ENCODE peak calls at places on chromosomes 7 and 10, in ten cellular contexts. S is AG04450; Q is activated CD8-positive, alpha-beta memory T cell treated with anti-CD3 and anti-CD28 coated beads, Interleukin-2, amount 50 U/mL, for 48 hours; U is HFFc6; C is ELR; W is NCI-H1436; I is amniotic stem cell; R is GM12891; F is T1000; J is GF-D8. K is an unnamed sample.

GRCh38 chr7:134245253-134245652 is 71.5 kb downstream of the SLC35B4 start:
- DNase-seq in Q (no peak), R (no peak), I (no peak), S (no peak), J (no peak), F (no peak), U (no peak), W (no peak), C (no peak), K (no peak)

GRCh38 chr7:151834281-151835035 is 42.5 kb downstream of the PRKAG2 start:
- DNase-seq in R (no peak), J (no peak), F (no peak), U (no peak), I (no peak), C (no peak), W (no peak), S (no peak), Q (no peak), K (no peak)

GRCh38 chr10:93224005-93224779 is 150.5 kb downstream of the CYP26A1 start:
- DNase-seq in S (no peak), F (no peak), U (no peak), W (no peak), Q (no peak), C (peak; percentile 18), I (no peak), J (no peak), R (no peak), K (no peak)

GRCh38 chr10:122344741-122345258 is 29.7 kb upstream of the PLEKHA1 start:
- DNase-seq in Q (no peak), F (no peak), W (no peak), I (no peak), U (peak; percentile 39), J (no peak), R (no peak), C (peak; percentile 40), S (no peak), K (no peak)

GRCh38 chr10:74227697-74228424 is 76.8 kb downstream of the ADK start:
- DNase-seq in R (no peak), C (peak; percentile 80), S (no peak), I (no peak), W (no peak), J (peak; percentile 49), U (peak; percentile 35), Q (no peak), F (no peak), K (no peak)

GRCh38 chr10:120634629-120635028 is 177.6 kb downstream of the PLPP4 start:
- DNase-seq in F (no peak), R (no peak), Q (no peak), J (no peak), S (no peak), C (peak; percentile 2), U (no peak), W (no peak), I (no peak), K (no peak)

GRCh38 chr7:77458786-77459185 is 42.6 kb upstream of the GSAP start:
- DNase-seq in J (no peak), C (no peak), U (no peak), W (no peak), S (no peak), Q (no peak), I (no peak), R (no peak), F (no peak), K (no peak)

GRCh38 chr10:124110882-124111281 is 17.5 kb upstream of the CHST15 start:
- DNase-seq in C (no peak), Q (no peak), S (no peak), R (no peak), U (no peak), F (no peak), W (no peak), J (no peak), I (no peak), K (no peak)

GRCh38 chr7:121530251-121531174 is 134.4 kb upstream of the FAM3C start:
- DNase-seq in C (peak; percentile 96), R (peak; percentile 16), U (peak; percentile 90), Q (no peak), J (no peak), S (no peak), F (peak; percentile 33), W (no peak), I (peak; percentile 52), K (no peak)

GRCh38 chr10:82796510-82796909 is 921.5 kb downstream of the NRG3 start:
- DNase-seq in Q (no peak), C (peak; percentile 33), W (no peak), U (no peak), J (no peak), I (no peak), S (no peak), F (no peak), R (no peak), K (no peak)

GRCh38 chr7:84490661-84491060 is 296.1 kb upstream of the SEMA3A start:
- DNase-seq in S (no peak), F (no peak), J (no peak), W (no peak), R (no peak), C (peak; percentile 80), I (no peak), Q (no peak), U (peak; percentile 80), K (no peak)

GRCh38 chr7:39753823-39754325 is 130.5 kb downstream of the RALA start:
- DNase-seq in I (no peak), S (no peak), R (no peak), C (no peak), U (no peak), F (no peak), W (no peak), Q (no peak), J (no peak), K (no peak)

GRCh38 chr10:78196964-78197363 is 163.3 kb downstream of the RPS24 start:
- DNase-seq in F (peak; percentile 40), J (no peak), C (peak; percentile 83), W (no peak), U (peak; percentile 88), I (no peak), R (no peak), S (peak; percentile 59), Q (no peak), K (peak; percentile 2)

GRCh38 chr10:76119515-76119914 is 688.1 kb downstream of the LRMDA start:
- DNase-seq in W (no peak), S (no peak), U (peak; percentile 76), F (peak; percentile 36), C (peak; percentile 43), I (no peak), R (no peak), J (no peak), Q (no peak), K (no peak)

GRCh38 chr10:112360308-112361270 is 13.3 kb upstream of the ACSL5 start:
- DNase-seq in W (no peak), C (peak; percentile 10), R (no peak), I (no peak), S (no peak), F (no peak), J (no peak), U (peak; percentile 38), Q (no peak), K (no peak)

GRCh38 chr10:53315709-53316108 is 543.1 kb upstream of the MBL2 start:
- DNase-seq in Q (no peak), J (no peak), W (no peak), S (no peak), C (peak; percentile 26), I (no peak), R (no peak), U (no peak), F (no peak), K (no peak)

GRCh38 chr10:126376956-126377355 is 11.3 kb downstream of the ADAM12 start:
- DNase-seq in R (no peak), J (no peak), I (no peak), S (no peak), F (peak; percentile 66), Q (no peak), C (peak; percentile 67), U (peak; percentile 61), W (no peak), K (no peak)

GRCh38 chr10:22665329-22665728 is 49.0 kb downstream of the PIP4K2A start:
- DNase-seq in F (no peak), I (no peak), U (no peak), R (no peak), W (no peak), Q (no peak), J (no peak), S (no peak), C (no peak), K (no peak)

GRCh38 chr10:49282306-49282705 is 16.7 kb upstream of the C10orf71 start:
- DNase-seq in W (no peak), Q (peak; percentile 13), S (no peak), C (no peak), R (no peak), F (no peak), J (no peak), U (no peak), I (no peak), K (no peak)

GRCh38 chr10:62183442-62183841 is 85.2 kb downstream of the RTKN2 start:
- DNase-seq in S (no peak), I (no peak), W (no peak), J (no peak), R (peak; percentile 30), Q (no peak), U (no peak), C (no peak), F (no peak), K (no peak)

GRCh38 chr10:34292675-34293074 is 522.4 kb downstream of the PARD3 start:
- DNase-seq in R (no peak), C (no peak), I (no peak), U (no peak), S (no peak), W (no peak), J (no peak), F (no peak), Q (no peak), K (no peak)

GRCh38 chr10:12726971-12727831 is 274.3 kb downstream of the CCDC3 start:
- DNase-seq in U (no peak), I (no peak), W (no peak), R (no peak), Q (no peak), F (no peak), J (no peak), C (no peak), S (no peak), K (no peak)

GRCh38 chr10:26367771-26368170 is 70.4 kb upstream of the APBB1IP start:
- DNase-seq in I (no peak), U (peak; percentile 12), J (no peak), F (peak; percentile 59), R (no peak), W (no peak), C (peak; percentile 63), Q (peak; percentile 59), S (no peak), K (no peak)

GRCh38 chr7:76048668-76048988 is 722 bp downstream of the MDH2 start:
- DNase-seq in J (no peak), U (no peak), F (no peak), R (peak; percentile 62), C (no peak), S (no peak), I (no peak), Q (peak; percentile 59), W (peak; percentile 24), K (peak; percentile 35)

GRCh38 chr10:125002044-125002422 is 60.1 kb downstream of the ZRANB1 start:
- DNase-seq in U (no peak), I (no peak), R (peak; percentile 6), Q (peak; percentile 29), F (no peak), W (no peak), C (no peak), S (no peak), J (no peak), K (no peak)

GRCh38 chr7:36277247-36277542 is 112.5 kb upstream of the ANLN start:
- DNase-seq in R (no peak), I (no peak), C (no peak), W (no peak), S (no peak), Q (peak; percentile 25), J (no peak), U (no peak), F (no peak), K (peak; percentile 7)

GRCh38 chr7:95104739-95105138 is 197.3 kb downstream of the PPP1R9A start:
- DNase-seq in W (no peak), C (peak; percentile 45), I (no peak), U (no peak), J (no peak), F (no peak), Q (no peak), S (no peak), R (no peak), K (no peak)

GRCh38 chr10:11192304-11193018 is 174.8 kb downstream of the CELF2 start:
- DNase-seq in I (no peak), Q (no peak), J (no peak), C (no peak), W (no peak), U (no peak), S (no peak), R (no peak), F (no peak), K (no peak)